ENCODE peak calls at places on chromosome 14, in ten cellular contexts. W, O, E, Y, M, H, C, U, R and G are unnamed samples.

GRCh38 chr14:50232276-50232642 is 881 bp upstream of the SOS2 start:
- DNase-seq in U (no peak), W (no peak), R (no peak), M (no peak), O (no peak), E (no peak), H (no peak), C (peak; percentile 39), Y (no peak), G (no peak)

GRCh38 chr14:100882026-100882967 is 21.2 kb downstream of the RTL1 start:
- DNase-seq in M (no peak), E (no peak), W (no peak), R (no peak), U (no peak), Y (no peak), O (peak; percentile 35), H (peak; percentile 42), C (no peak), G (no peak)

GRCh38 chr14:102539544-102540309 is 30.2 kb upstream of the ANKRD9 start:
- DNase-seq in R (peak; percentile 10), Y (no peak), H (peak; percentile 83), E (no peak), M (peak; percentile 98), W (peak; percentile 58), O (no peak), U (no peak), C (peak; percentile 48), G (peak; percentile 51)

GRCh38 chr14:103748539-103748867 is 32.9 kb downstream of the ZFYVE21 start:
- DNase-seq in W (no peak), U (no peak), E (no peak), H (no peak), C (no peak), O (peak; percentile 80), M (no peak), R (no peak), Y (no peak), G (no peak)

GRCh38 chr14:80973918-80974317 is 18.5 kb downstream of the TSHR start:
- DNase-seq in E (no peak), M (no peak), W (no peak), O (no peak), U (no peak), Y (peak; percentile 35), R (no peak), C (no peak), H (no peak), G (no peak)

GRCh38 chr14:53062856-53063255 is 90.3 kb downstream of the DDHD1 start:
- DNase-seq in M (peak; percentile 73), Y (peak; percentile 32), U (no peak), C (no peak), W (peak; percentile 70), E (no peak), R (peak; percentile 8), O (no peak), H (no peak), G (peak; percentile 17)

GRCh38 chr14:29681308-29681707 is 246.3 kb downstream of the PRKD1 start:
- DNase-seq in E (no peak), R (no peak), U (no peak), Y (peak; percentile 30), C (no peak), M (no peak), O (no peak), W (peak; percentile 26), H (no peak), G (no peak)

GRCh38 chr14:93832665-93833064 is 44.4 kb upstream of the PRIMA1 start:
- DNase-seq in Y (no peak), M (no peak), C (no peak), E (no peak), W (no peak), U (no peak), H (no peak), R (no peak), O (no peak), G (no peak)

GRCh38 chr14:104307246-104307626 is 168.8 kb downstream of the KIF26A start:
- DNase-seq in W (no peak), R (no peak), Y (no peak), O (peak; percentile 43), E (no peak), C (no peak), M (no peak), U (no peak), H (no peak), G (no peak)

GRCh38 chr14:61568572-61569011 is 126.7 kb upstream of the HIF1A start:
- DNase-seq in U (peak; percentile 26), R (no peak), E (peak; percentile 69), Y (no peak), O (peak; percentile 55), M (no peak), W (no peak), H (peak; percentile 75), C (peak; percentile 83), G (no peak)

GRCh38 chr14:94043111-94043755 is 17.1 kb downstream of the OTUB2 start:
- DNase-seq in H (no peak), O (no peak), U (no peak), E (no peak), C (no peak), Y (peak; percentile 59), M (peak; percentile 40), W (peak; percentile 68), R (no peak), G (no peak)

GRCh38 chr14:84254205-84254788 is 1275.6 kb upstream of the FLRT2 start:
- DNase-seq in U (no peak), W (no peak), E (no peak), R (no peak), C (peak; percentile 4), O (no peak), Y (no peak), M (peak; percentile 79), H (no peak), G (peak; percentile 2)

GRCh38 chr14:76381817-76382494 is 6.0 kb downstream of the ESRRB start:
- DNase-seq in Y (no peak), R (no peak), E (no peak), W (no peak), C (no peak), M (no peak), O (no peak), H (no peak), U (no peak), G (no peak)
- H3K27me3 ChIP-seq in Y (peaks cover 83% of the 10 kb centered on the region), R (peaks cover 53% of the 10 kb centered on the region), E (peaks cover 97% of the 10 kb centered on the region), W (peaks cover 66% of the 10 kb centered on the region), C (peaks cover 26% of the 10 kb centered on the region), M (peaks cover 78% of the 10 kb centered on the region), O (peaks cover 9% of the 10 kb centered on the region), H (peaks cover 4% of the 10 kb centered on the region), U (peaks cover 16% of the 10 kb centered on the region), G (peaks cover 38% of the 10 kb centered on the region)

GRCh38 chr14:105351410-105351809 is 36.9 kb downstream of the PACS2 start:
- DNase-seq in O (no peak), W (no peak), E (no peak), C (no peak), M (no peak), R (no peak), Y (no peak), U (no peak), H (peak; percentile 38), G (no peak)
- H3K27me3 ChIP-seq in O (no peaks in the 10 kb centered on the region), W (no peaks in the 10 kb centered on the region), E (no peaks in the 10 kb centered on the region), C (no peaks in the 10 kb centered on the region), M (no peaks in the 10 kb centered on the region), R (no peaks in the 10 kb centered on the region), Y (no peaks in the 10 kb centered on the region), U (no peaks in the 10 kb centered on the region), H (no peaks in the 10 kb centered on the region), G (no peaks in the 10 kb centered on the region)

DNA sequence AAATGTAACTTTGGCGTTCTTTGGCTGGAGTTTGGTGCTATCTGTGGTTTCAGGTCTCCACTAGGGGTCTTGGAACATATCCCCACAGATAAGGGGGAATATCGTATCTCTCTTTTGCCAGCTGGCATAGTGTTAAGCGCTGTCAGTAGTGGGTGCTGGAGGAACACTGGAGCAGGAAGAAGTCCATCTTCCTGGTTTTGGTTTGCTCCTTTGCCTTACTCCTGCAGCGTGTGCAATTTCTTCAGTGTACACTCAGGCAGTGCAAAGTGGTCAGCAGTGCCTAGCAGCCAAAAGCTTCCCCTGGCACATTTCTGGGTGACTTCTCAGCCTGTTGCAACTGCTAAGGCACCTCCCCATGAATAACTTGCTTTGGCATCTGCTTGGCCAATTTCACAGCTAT is 11.7 kb upstream of the RIPK3 start:
- DNase-seq in C (no peak), R (no peak), E (no peak), H (no peak), O (no peak), Y (peak; percentile 89), W (peak; percentile 43), U (no peak), M (peak; percentile 63), G (no peak)
- H3K27me3 ChIP-seq in C (peaks cover 27% of the 10 kb centered on the region), R (peaks cover 32% of the 10 kb centered on the region), E (peaks cover 4% of the 10 kb centered on the region), H (no peaks in the 10 kb centered on the region), O (peaks cover 3% of the 10 kb centered on the region), Y (no peaks in the 10 kb centered on the region), W (peaks cover 24% of the 10 kb centered on the region), U (peaks cover 4% of the 10 kb centered on the region), M (peaks cover 69% of the 10 kb centered on the region), G (peaks cover 14% of the 10 kb centered on the region)

GRCh38 chr14:56294125-56294524 is 175.9 kb downstream of the PELI2 start:
- DNase-seq in C (peak; percentile 30), W (no peak), O (no peak), U (no peak), E (no peak), H (no peak), M (no peak), R (no peak), Y (no peak), G (no peak)
- H3K27me3 ChIP-seq in C (no peaks in the 10 kb centered on the region), W (no peaks in the 10 kb centered on the region), O (no peaks in the 10 kb centered on the region), U (no peaks in the 10 kb centered on the region), E (no peaks in the 10 kb centered on the region), H (no peaks in the 10 kb centered on the region), M (no peaks in the 10 kb centered on the region), R (no peaks in the 10 kb centered on the region), Y (no peaks in the 10 kb centered on the region), G (no peaks in the 10 kb centered on the region)

DNA sequence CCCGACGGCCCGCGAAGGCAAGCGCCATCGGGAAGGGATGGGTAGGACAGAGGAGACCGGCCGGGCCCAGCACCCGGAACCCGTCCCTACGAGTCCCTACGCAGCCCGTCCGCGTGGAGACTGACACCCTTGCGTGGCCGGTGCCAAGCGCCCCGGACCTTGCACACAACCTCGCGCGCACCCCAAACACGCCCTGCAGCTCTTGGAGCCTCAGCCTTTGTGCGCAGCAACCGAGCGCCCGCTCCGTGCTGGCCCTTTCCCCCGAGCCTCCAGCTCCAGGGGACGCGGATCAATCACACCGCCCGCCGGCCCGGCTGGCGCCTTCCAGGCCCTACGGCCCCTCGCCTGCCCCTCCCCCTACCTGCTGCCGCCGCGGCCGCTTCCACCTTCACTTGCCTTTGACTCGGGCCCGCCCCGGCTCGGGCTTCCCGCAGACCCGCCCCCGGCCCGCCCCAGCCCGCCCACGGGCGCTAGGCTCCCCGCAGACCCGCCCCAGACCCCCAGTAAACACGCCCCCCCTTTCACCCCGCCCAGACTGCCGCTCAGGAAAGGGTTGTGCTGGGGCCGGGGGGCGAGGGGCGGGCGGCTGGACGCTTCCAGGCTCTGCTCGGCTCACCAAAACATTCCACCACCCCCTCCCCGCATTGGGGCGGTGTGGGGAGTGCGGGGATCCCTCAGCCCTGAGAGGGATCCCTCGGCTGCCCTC is at the start of gene NDRG2:
- DNase-seq in U (peak; percentile 72), R (no peak), Y (peak; percentile 37), H (peak; percentile 93), W (no peak), E (peak; percentile 90), M (peak; percentile 75), O (peak; percentile 86), C (peak; percentile 98), G (no peak)
- H3K27me3 ChIP-seq in U (no peaks in the 10 kb centered on the region), R (peaks cover 75% of the 10 kb centered on the region), Y (peaks cover 32% of the 10 kb centered on the region), H (no peaks in the 10 kb centered on the region), W (peaks cover 62% of the 10 kb centered on the region), E (no peaks in the 10 kb centered on the region), M (no peaks in the 10 kb centered on the region), O (no peaks in the 10 kb centered on the region), C (peaks cover 21% of the 10 kb centered on the region), G (peaks cover 27% of the 10 kb centered on the region)